ENCODE peak calls at places on chromosome 6, in four cellular contexts. D, O, R and K are unnamed samples.

GRCh38 chr6:155444952-155445903 is 10.4 kb downstream of the NOX3 start:
- DNase-seq in D (no peak), O (no peak), R (no peak), K (no peak)

GRCh38 chr6:21965029-21965428 is 331.8 kb downstream of the PRL start:
- DNase-seq in D (no peak), O (no peak), R (no peak), K (no peak)

GRCh38 chr6:170553686-170554085 is 483 bp upstream of the TBP start:
- DNase-seq in D (peak), O (peak), R (peak), K (no peak)

GRCh38 chr6:14635195-14635594 is 517.6 kb downstream of the CD83 start:
- DNase-seq in D (no peak), O (no peak), R (no peak), K (no peak)

GRCh38 chr6:41545174-41545702 is 943 bp upstream of the FOXP4 start:
- DNase-seq in D (no peak), O (no peak), R (no peak), K (no peak)

GRCh38 chr6:105596284-105596755 is 193.4 kb upstream of the PREP start:
- DNase-seq in D (peak), O (peak), R (peak), K (peak)

GRCh38 chr6:26194329-26194701 is 107.1 kb downstream of the HFE start:
- DNase-seq in D (no peak), O (no peak), R (no peak), K (no peak)

GRCh38 chr6:34147906-34148701 is 2.2 kb upstream of the GRM4 start:
- DNase-seq in D (no peak), O (no peak), R (no peak), K (no peak)

GRCh38 chr6:90584636-90585255 is 2.1 kb downstream of the MAP3K7 start:
- DNase-seq in D (no peak), O (peak), R (no peak), K (no peak)

GRCh38 chr6:124964084-124964763 is 2.0 kb downstream of the RNF217 start:
- DNase-seq in D (peak), O (peak), R (no peak), K (peak)

GRCh38 chr6:165049362-165049761 is 260.0 kb downstream of the C6orf118 start:
- DNase-seq in D (no peak), O (peak), R (no peak), K (no peak)

GRCh38 chr6:160679402-160679769 is 15.3 kb upstream of the LPA start:
- DNase-seq in D (no peak), O (no peak), R (no peak), K (no peak)

GRCh38 chr6:146389740-146390139 is 153.9 kb upstream of the RAB32 start:
- DNase-seq in D (no peak), O (no peak), R (no peak), K (no peak)

GRCh38 chr6:33895296-33895695 is 91.5 kb upstream of the MLN start:
- DNase-seq in D (no peak), O (no peak), R (no peak), K (no peak)

GRCh38 chr6:135576055-135576454 is 78.5 kb upstream of the AHI1 start:
- DNase-seq in D (peak), O (peak), R (peak), K (peak)

GRCh38 chr6:17902953-17903352 is 84.5 kb downstream of the KIF13A start:
- DNase-seq in D (no peak), O (peak), R (no peak), K (no peak)

GRCh38 chr6:160464744-160465143 is 116.6 kb downstream of the SLC22A3 start:
- DNase-seq in D (no peak), O (no peak), R (no peak), K (no peak)

GRCh38 chr6:153677522-153677921 is 361.5 kb upstream of the OPRM1 start:
- DNase-seq in D (no peak), O (no peak), R (no peak), K (no peak)

GRCh38 chr6:51618563-51618962 is 468.9 kb downstream of the PKHD1 start:
- DNase-seq in D (no peak), O (no peak), R (no peak), K (no peak)

GRCh38 chr6:5115168-5115567 is 30.0 kb downstream of the PPP1R3G start:
- DNase-seq in D (peak), O (peak), R (no peak), K (no peak)